ENCODE peak calls at places on chromosomes 13 and 19, in seven cellular contexts. B is AG04450, S is adipocyte, Y is PC-3, M is GM23338, U is endodermal cell, H is breast epithelium. C is an unnamed sample.

GRCh38 chr13:89199138-89199537 is 1528.0 kb downstream of the SLITRK5 start:
- DNase-seq in S (no peak), M (no peak), Y (peak; percentile 28), H (no peak), U (no peak), B (no peak), C (no peak)

GRCh38 chr13:39385621-39386231 is 217.3 kb downstream of the LHFPL6 start:
- DNase-seq in B (no peak), Y (no peak), S (no peak), U (no peak), H (no peak), M (peak; percentile 96), C (peak; percentile 47)

GRCh38 chr13:100125946-100126345 is 37.1 kb downstream of the PCCA start:
- DNase-seq in U (no peak), H (no peak), Y (peak; percentile 36), M (no peak), B (no peak), S (no peak), C (no peak)

GRCh38 chr13:95193509-95194230 is 107.6 kb downstream of the ABCC4 start:
- DNase-seq in M (no peak), U (no peak), H (no peak), B (no peak), Y (no peak), S (no peak), C (no peak)

GRCh38 chr13:59458908-59459579 is 704.7 kb downstream of the DIAPH3 start:
- DNase-seq in U (no peak), Y (peak; percentile 76), S (peak; percentile 79), B (peak; percentile 49), H (no peak), M (peak; percentile 31), C (no peak)

GRCh38 chr13:43805071-43805468 is 18.3 kb upstream of the ENOX1 start:
- DNase-seq in S (peak; percentile 71), Y (peak; percentile 95), U (peak; percentile 52), B (peak; percentile 54), H (no peak), M (peak; percentile 9), C (peak; percentile 47)

GRCh38 chr19:13783565-13784500 is 9.6 kb downstream of the C19orf53 start:
- DNase-seq in M (no peak), H (no peak), Y (no peak), B (no peak), S (no peak), U (no peak), C (no peak)

GRCh38 chr19:8079988-8080387 is 27.4 kb downstream of the CCL25 start:
- DNase-seq in H (no peak), B (no peak), M (no peak), Y (no peak), S (no peak), U (peak; percentile 30), C (no peak)

GRCh38 chr19:19203012-19203856 is at the start of gene NR2C2AP:
- DNase-seq in B (peak; percentile 68), S (peak; percentile 95), H (peak; percentile 81), U (peak; percentile 93), Y (peak; percentile 94), M (peak; percentile 92), C (peak; percentile 98)

GRCh38 chr19:5001547-5002131 is 32.7 kb downstream of the KDM4B start:
- DNase-seq in Y (peak; percentile 76), S (peak; percentile 65), U (peak; percentile 81), M (peak; percentile 75), B (no peak), H (no peak), C (peak; percentile 86)

GRCh38 chr13:66069570-66069969 is 1160.6 kb downstream of the PCDH9 start:
- DNase-seq in Y (no peak), B (no peak), M (no peak), H (no peak), U (no peak), S (no peak), C (no peak)

GRCh38 chr13:27450921-27451461 is 627 bp upstream of the MTIF3 start:
- DNase-seq in H (peak; percentile 27), Y (peak; percentile 81), U (peak; percentile 78), M (peak; percentile 64), S (peak; percentile 57), B (no peak), C (peak; percentile 78)

DNA sequence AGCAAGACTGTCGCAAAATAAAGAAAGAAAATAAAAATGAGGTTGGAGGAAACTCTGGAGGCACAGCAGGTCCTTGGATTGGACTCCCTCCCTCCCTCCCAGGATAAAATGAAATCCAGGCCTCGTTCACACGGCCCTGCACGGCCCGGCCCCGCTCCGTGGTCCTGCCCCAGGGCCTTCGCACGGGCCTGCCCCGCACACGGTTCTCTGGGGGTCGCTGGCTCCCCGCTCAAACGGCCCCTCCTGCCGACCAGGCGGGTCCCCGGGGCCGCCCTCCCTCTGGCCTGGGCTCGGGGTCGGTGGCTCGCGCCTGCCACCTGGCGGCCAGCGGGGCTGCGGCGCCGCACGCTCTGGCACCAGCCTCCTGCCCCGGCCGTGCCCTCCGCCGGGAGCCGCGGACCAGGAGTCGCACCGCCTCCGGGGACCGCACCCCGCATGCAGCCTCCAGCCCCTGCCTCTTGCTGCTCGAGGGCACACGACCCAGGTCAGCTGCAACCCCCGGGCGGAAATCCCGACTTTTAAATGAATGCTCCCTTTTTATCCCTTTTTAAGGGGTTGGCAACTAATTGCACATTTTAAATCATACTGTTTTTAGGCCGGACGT is 1.5 kb upstream of the WDR18 start:
- DNase-seq in B (no peak), H (peak; percentile 48), M (peak; percentile 83), U (peak; percentile 93), Y (peak; percentile 68), S (peak; percentile 84), C (peak; percentile 100)
- H3K4me3 ChIP-seq in B (peak overlapping the region; percentile 51), H (peak overlapping the region; percentile 63), M (peak overlapping the region; percentile 38), U (no peak overlapping the region), Y (peak overlapping the region; percentile 67), S (peak overlapping the region; percentile 73), C (no peak overlapping the region)

GRCh38 chr19:38497907-38498306 is 64.4 kb downstream of the RYR1 start:
- DNase-seq in Y (no peak), S (no peak), B (no peak), H (no peak), U (no peak), M (no peak), C (no peak)
- H3K27me3 ChIP-seq in Y (no peaks in the 10 kb centered on the region), S (peaks cover 11% of the 10 kb centered on the region), B (no peaks in the 10 kb centered on the region), H (no peaks in the 10 kb centered on the region), U (no peaks in the 10 kb centered on the region), M (no peaks in the 10 kb centered on the region), C (no peaks in the 10 kb centered on the region)

DNA sequence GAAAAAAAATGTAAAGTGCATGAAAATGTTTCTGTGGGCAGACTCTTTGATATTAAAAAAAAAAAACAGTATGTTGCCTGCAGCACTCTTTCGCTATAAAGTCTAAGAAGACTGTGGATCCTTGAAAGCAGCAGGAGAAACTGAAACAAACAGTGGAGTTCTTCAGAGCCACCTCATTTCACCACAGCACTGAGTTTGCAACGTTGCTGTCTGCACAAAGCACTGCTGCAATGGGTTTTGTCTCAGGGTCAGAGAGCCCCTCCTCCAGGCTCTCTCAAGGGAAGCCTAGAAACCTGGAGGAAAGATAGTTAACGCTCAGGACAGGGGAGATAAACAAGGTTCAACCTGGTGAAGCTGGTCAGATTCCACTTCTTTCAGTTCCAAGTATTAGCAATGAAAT is 248.7 kb downstream of the EFNB2 start:
- DNase-seq in U (no peak), Y (no peak), B (no peak), M (peak; percentile 44), H (no peak), S (no peak), C (no peak)
- H3K4me3 ChIP-seq in U (no peak overlapping the region), Y (no peak overlapping the region), B (no peak overlapping the region), M (no peak overlapping the region), H (no peak overlapping the region), S (no peak overlapping the region), C (no peak overlapping the region)

DNA sequence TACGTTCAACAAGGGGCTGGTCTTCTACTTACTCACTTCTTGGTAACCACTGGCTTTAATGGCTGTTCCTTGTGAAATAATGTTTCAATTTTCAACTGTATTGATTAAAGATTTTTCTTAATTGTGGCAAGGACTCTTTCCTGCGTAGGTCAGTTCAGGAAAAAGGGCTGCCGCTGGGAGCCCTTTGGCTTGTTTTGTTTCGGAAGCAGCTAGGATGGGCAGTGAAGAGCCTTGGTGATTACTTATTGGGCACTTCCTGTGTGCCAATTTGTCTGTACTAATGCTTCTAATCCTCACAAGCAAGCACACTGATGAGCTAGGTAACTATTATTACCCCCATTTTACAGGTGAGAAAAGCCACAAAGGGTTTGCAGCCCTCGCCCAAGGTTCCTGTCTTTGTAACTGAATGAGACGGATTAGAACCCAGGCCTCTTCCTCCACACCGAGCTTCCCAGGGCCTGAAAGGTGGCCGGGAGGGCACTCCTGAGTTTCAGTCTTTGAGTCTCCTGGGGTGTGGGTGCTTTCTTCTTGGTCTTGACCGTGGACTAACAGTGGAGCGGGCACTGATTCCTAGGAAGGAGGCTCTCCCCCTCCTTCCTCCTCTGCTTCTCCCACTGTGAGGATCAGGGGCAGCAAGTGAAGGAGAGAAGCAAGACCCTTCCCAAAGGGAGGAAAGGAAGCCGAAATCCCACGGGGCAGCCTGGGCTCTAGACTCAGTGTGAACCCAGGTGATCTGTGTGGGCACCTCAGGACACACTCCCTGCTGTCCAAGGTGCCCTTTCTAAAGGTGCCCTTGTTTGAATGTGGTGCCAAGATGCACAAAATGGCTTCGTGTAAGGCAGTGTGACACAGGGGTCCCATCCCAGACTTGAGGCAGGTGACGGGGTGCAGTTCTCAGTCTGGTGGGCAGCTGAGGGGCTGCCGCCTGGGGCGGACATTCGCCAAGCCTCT is 3.7 kb downstream of the COL4A2 start:
- DNase-seq in B (no peak), U (peak; percentile 32), S (no peak), H (peak; percentile 14), Y (no peak), M (no peak), C (no peak)
- H3K27me3 ChIP-seq in B (no peaks in the 10 kb centered on the region), U (no peaks in the 10 kb centered on the region), S (no peaks in the 10 kb centered on the region), H (peaks cover 14% of the 10 kb centered on the region), Y (no peaks in the 10 kb centered on the region), M (peaks cover 21% of the 10 kb centered on the region), C (peaks cover 10% of the 10 kb centered on the region)

C was measured in H7.